ENCODE peak calls at places on chromosome 19, in six cellular contexts. W is endothelial cell of umbilical vein, T is astrocyte, B is body of pancreas, H is left lung, R is adrenal gland. G is an unnamed sample.

GRCh38 chr19:49340069-49340864 is 5.1 kb downstream of the CD37 start:
- DNase-seq in W (peak; percentile 56), T (no peak), B (peak; percentile 93), H (peak; percentile 83), R (peak; percentile 77), G (peak; percentile 54)

GRCh38 chr19:49861127-49861526 is 6.2 kb downstream of the PNKP start:
- DNase-seq in W (no peak), T (no peak), B (no peak), H (peak; percentile 82), R (peak; percentile 86), G (no peak)

GRCh38 chr19:3041756-3042517 is 12.9 kb upstream of the TLE2 start:
- DNase-seq in W (no peak), T (no peak), B (no peak), H (no peak), R (no peak), G (no peak)

GRCh38 chr19:4676955-4677731 is 7.0 kb upstream of the MYDGF start:
- DNase-seq in W (peak; percentile 18), T (no peak), B (peak; percentile 62), H (no peak), R (peak; percentile 47), G (peak; percentile 51)

GRCh38 chr19:5679289-5680082 is 830 bp downstream of the MICOS13 start:
- DNase-seq in W (no peak), T (no peak), B (no peak), H (peak; percentile 82), R (peak; percentile 50), G (no peak)

GRCh38 chr19:14567079-14567478 is 4.8 kb downstream of the NDUFB7 start:
- DNase-seq in W (no peak), T (no peak), B (no peak), H (no peak), R (no peak), G (no peak)

GRCh38 chr19:39497850-39498261 is 891 bp upstream of the DLL3 start:
- DNase-seq in W (peak; percentile 56), T (peak; percentile 14), B (peak; percentile 28), H (peak; percentile 64), R (no peak), G (peak; percentile 77)

GRCh38 chr19:1567848-1568227 is 287 bp downstream of the MEX3D start:
- DNase-seq in W (no peak), T (no peak), B (no peak), H (no peak), R (no peak), G (no peak)

GRCh38 chr19:35714601-35715354 is 3.0 kb upstream of the KMT2B start:
- DNase-seq in W (no peak), T (no peak), B (no peak), H (no peak), R (no peak), G (no peak)
- H3K4me1 ChIP-seq in W (peaks cover 17% of the 10 kb centered on the region), T (peaks cover 18% of the 10 kb centered on the region), B (peaks cover 30% of the 10 kb centered on the region), H (peaks cover 32% of the 10 kb centered on the region), R (peaks cover 21% of the 10 kb centered on the region), G (peaks cover 6% of the 10 kb centered on the region)

GRCh38 chr19:38209152-38209551 is 14.9 kb downstream of the DPF1 start:
- DNase-seq in W (no peak), T (no peak), B (no peak), H (no peak), R (no peak), G (no peak)
- H3K4me3 ChIP-seq in W (no peak overlapping the region), T (no peak overlapping the region), B (no peak overlapping the region), H (no peak overlapping the region), R (no peak overlapping the region), G (no peak overlapping the region)

GRCh38 chr19:46224773-46225172 is 4.8 kb upstream of the IGFL1 start:
- DNase-seq in W (no peak), T (no peak), B (no peak), H (no peak), R (no peak), G (no peak)
- H3K4me1 ChIP-seq in W (no peaks in the 10 kb centered on the region), T (no peaks in the 10 kb centered on the region), B (peaks cover 15% of the 10 kb centered on the region), H (no peaks in the 10 kb centered on the region), R (peaks cover 16% of the 10 kb centered on the region), G (no peaks in the 10 kb centered on the region)

GRCh38 chr19:46955114-46955812 is 64.4 kb upstream of the NPAS1 start:
- DNase-seq in W (peak; percentile 75), T (peak; percentile 59), B (no peak), H (no peak), R (no peak), G (peak; percentile 51)
- H3K4me3 ChIP-seq in W (no peak overlapping the region), T (no peak overlapping the region), B (no peak overlapping the region), H (peak overlapping the region; percentile 22), R (no peak overlapping the region), G (no peak overlapping the region)

GRCh38 chr19:18419195-18419698 is at the start of gene SSBP4:
- DNase-seq in W (peak; percentile 76), T (peak; percentile 44), B (peak; percentile 75), H (peak; percentile 93), R (peak; percentile 60), G (peak; percentile 83)

GRCh38 chr19:18418725-18419194 is 438 bp upstream of the SSBP4 start:
- DNase-seq in W (no peak), T (no peak), B (no peak), H (peak; percentile 86), R (peak; percentile 64), G (no peak)

GRCh38 chr19:18416778-18417249 is 2.4 kb upstream of the SSBP4 start:
- DNase-seq in W (peak; percentile 89), T (peak; percentile 70), B (peak; percentile 83), H (peak; percentile 95), R (peak; percentile 84), G (peak; percentile 89)

GRCh38 chr19:18418034-18418724 is 1.0 kb upstream of the SSBP4 start:
- DNase-seq in W (no peak), T (no peak), B (peak; percentile 33), H (peak; percentile 86), R (peak; percentile 60), G (no peak)

GRCh38 chr19:18417250-18418033 is 1.8 kb upstream of the SSBP4 start:
- DNase-seq in W (peak; percentile 85), T (peak; percentile 60), B (peak; percentile 63), H (peak; percentile 95), R (peak; percentile 72), G (peak; percentile 96)
- H3K4me1 ChIP-seq in W (peaks cover 41% of the 10 kb centered on the region), T (peaks cover 54% of the 10 kb centered on the region), B (peaks cover 53% of the 10 kb centered on the region), H (peaks cover 75% of the 10 kb centered on the region), R (peaks cover 38% of the 10 kb centered on the region), G (peaks cover 13% of the 10 kb centered on the region)

G was measured in cardiac muscle cell.